ENCODE peak calls at places on chromosomes 12 and 14, in six cellular contexts. M is transverse colon, W is K562, O is suprapubic skin, T is HepG2, I is SK-N-SH. S is an unnamed sample.

GRCh38 chr12:66600805-66601392 is 78.0 kb downstream of the GRIP1 start:
- DNase-seq in T (no peak), W (no peak), I (no peak), O (no peak), M (no peak), S (no peak)

GRCh38 chr12:130504836-130505175 is 167.1 kb downstream of the PIWIL1 start:
- DNase-seq in T (no peak), I (no peak), W (no peak), O (no peak), M (no peak), S (no peak)

GRCh38 chr14:71626281-71626835 is 305.9 kb upstream of the RGS6 start:
- DNase-seq in I (peak), W (no peak), O (no peak), M (no peak), T (no peak), S (no peak)

GRCh38 chr12:9072481-9073038 is 43.2 kb downstream of the A2M start:
- DNase-seq in T (no peak), M (no peak), W (no peak), I (no peak), O (no peak), S (no peak)

GRCh38 chr14:32217301-32217700 is 14.2 kb upstream of the RNU6-8 start:
- DNase-seq in T (no peak), O (no peak), M (no peak), I (peak), W (no peak), S (no peak)

GRCh38 chr14:90514015-90514398 is 117.2 kb downstream of the CALM1 start:
- DNase-seq in O (no peak), T (no peak), I (no peak), W (no peak), M (peak), S (no peak)

GRCh38 chr12:132603240-132604107 is 6.9 kb downstream of the LRCOL1 start:
- DNase-seq in O (no peak), T (no peak), I (peak), W (no peak), M (no peak), S (no peak)

GRCh38 chr14:33369972-33370371 is 431.3 kb downstream of the NPAS3 start:
- DNase-seq in M (no peak), O (no peak), T (no peak), W (no peak), I (no peak), S (no peak)

GRCh38 chr12:117161460-117162166 is 28.7 kb downstream of the FBXO21 start:
- DNase-seq in I (no peak), M (no peak), O (no peak), T (no peak), W (no peak), S (no peak)

GRCh38 chr14:103535891-103536565 is 7.0 kb downstream of the TRMT61A start:
- DNase-seq in O (no peak), W (no peak), I (no peak), T (no peak), M (no peak), S (no peak)

GRCh38 chr14:90483551-90483950 is 86.7 kb downstream of the CALM1 start:
- DNase-seq in M (peak), O (no peak), T (no peak), I (no peak), W (peak), S (no peak)

GRCh38 chr14:99072956-99073355 is 199.0 kb downstream of the BCL11B start:
- DNase-seq in O (peak), I (no peak), M (no peak), T (no peak), W (no peak), S (no peak)

GRCh38 chr12:13094349-13094748 is 9.1 kb downstream of the GSG1 start:
- DNase-seq in M (no peak), W (no peak), I (no peak), O (no peak), T (no peak), S (no peak)

GRCh38 chr14:70317969-70318634 is 41.4 kb downstream of the COX16 start:
- DNase-seq in I (peak), W (no peak), M (peak), O (no peak), T (peak), S (no peak)

GRCh38 chr12:46371718-46372130 is 849 bp downstream of the SLC38A2 start:
- DNase-seq in T (no peak), O (peak), I (peak), W (peak), M (peak), S (peak)

GRCh38 chr12:30308010-30308717 is 387.5 kb downstream of the IPO8 start:
- DNase-seq in W (no peak), I (no peak), M (no peak), O (no peak), T (no peak), S (no peak)

GRCh38 chr12:87119713-87120112 is 863.5 kb upstream of the MGAT4C start:
- DNase-seq in W (no peak), M (no peak), O (no peak), T (no peak), I (peak), S (no peak)

GRCh38 chr14:55752580-55753365 is 172.8 kb downstream of the KTN1 start:
- DNase-seq in O (no peak), W (no peak), I (no peak), M (peak), T (no peak), S (peak)

GRCh38 chr14:50399251-50400032 is 2.8 kb upstream of the CDKL1 start:
- DNase-seq in T (no peak), I (no peak), O (no peak), M (peak), W (no peak), S (no peak)

GRCh38 chr12:75685826-75686225 is 174.4 kb upstream of the KRR1 start:
- DNase-seq in I (no peak), M (no peak), W (no peak), O (no peak), T (no peak), S (no peak)

GRCh38 chr14:96949594-96949993 is 152.4 kb downstream of the VRK1 start:
- DNase-seq in I (no peak), O (no peak), M (no peak), W (no peak), T (no peak), S (no peak)

GRCh38 chr12:59839514-59839913 is 243.7 kb downstream of the SLC16A7 start:
- DNase-seq in M (no peak), I (no peak), T (no peak), W (no peak), O (no peak), S (no peak)

GRCh38 chr12:90909069-90909676 is 45.8 kb downstream of the CCER1 start:
- DNase-seq in W (no peak), T (peak), I (peak), O (no peak), M (no peak), S (no peak)

GRCh38 chr12:75921687-75922289 is 109.8 kb downstream of the PHLDA1 start:
- DNase-seq in M (peak), O (no peak), W (no peak), T (no peak), I (no peak), S (no peak)

GRCh38 chr14:44609201-44609600 is 102.1 kb upstream of the FSCB start:
- DNase-seq in T (no peak), I (no peak), W (no peak), O (no peak), M (no peak), S (no peak)

GRCh38 chr12:62435337-62436163 is 31.1 kb upstream of the MON2 start:
- DNase-seq in I (peak), M (peak), T (peak), W (no peak), O (peak), S (peak)

GRCh38 chr12:129163461-129163860 is 310.2 kb downstream of the GLT1D1 start:
- DNase-seq in M (no peak), T (no peak), I (no peak), W (no peak), O (no peak), S (no peak)

GRCh38 chr12:129162805-129163204 is 309.5 kb downstream of the GLT1D1 start:
- DNase-seq in I (no peak), M (no peak), T (no peak), O (no peak), W (no peak), S (no peak)

GRCh38 chr12:129161511-129161910 is 308.2 kb downstream of the GLT1D1 start:
- DNase-seq in M (no peak), T (no peak), I (no peak), O (no peak), W (no peak), S (no peak)

GRCh38 chr12:129160282-129160681 is 307.0 kb downstream of the GLT1D1 start:
- DNase-seq in T (no peak), M (no peak), I (no peak), W (no peak), O (no peak), S (no peak)

GRCh38 chr12:129163861-129164260 is 310.6 kb downstream of the GLT1D1 start:
- DNase-seq in T (no peak), W (no peak), M (no peak), I (no peak), O (no peak), S (no peak)
- TF ChIP-seq POLR2AphosphoS5 in T (no peak), W (no peak), M (no peak), I (no peak), O (no peak), S (no peak)

GRCh38 chr14:72809063-72809462 is 84.8 kb downstream of the DPF3 start:
- DNase-seq in W (no peak), I (no peak), O (no peak), T (no peak), M (no peak), S (no peak)

GRCh38 chr14:72815459-72815858 is 78.4 kb downstream of the DPF3 start:
- DNase-seq in T (no peak), W (no peak), M (no peak), O (peak), I (no peak), S (no peak)

GRCh38 chr14:72810201-72810600 is 83.7 kb downstream of the DPF3 start:
- DNase-seq in I (no peak), M (no peak), O (no peak), W (no peak), T (no peak), S (no peak)

GRCh38 chr14:72808564-72808963 is 85.3 kb downstream of the DPF3 start:
- DNase-seq in M (no peak), T (no peak), O (no peak), W (no peak), I (no peak), S (no peak)

DNA sequence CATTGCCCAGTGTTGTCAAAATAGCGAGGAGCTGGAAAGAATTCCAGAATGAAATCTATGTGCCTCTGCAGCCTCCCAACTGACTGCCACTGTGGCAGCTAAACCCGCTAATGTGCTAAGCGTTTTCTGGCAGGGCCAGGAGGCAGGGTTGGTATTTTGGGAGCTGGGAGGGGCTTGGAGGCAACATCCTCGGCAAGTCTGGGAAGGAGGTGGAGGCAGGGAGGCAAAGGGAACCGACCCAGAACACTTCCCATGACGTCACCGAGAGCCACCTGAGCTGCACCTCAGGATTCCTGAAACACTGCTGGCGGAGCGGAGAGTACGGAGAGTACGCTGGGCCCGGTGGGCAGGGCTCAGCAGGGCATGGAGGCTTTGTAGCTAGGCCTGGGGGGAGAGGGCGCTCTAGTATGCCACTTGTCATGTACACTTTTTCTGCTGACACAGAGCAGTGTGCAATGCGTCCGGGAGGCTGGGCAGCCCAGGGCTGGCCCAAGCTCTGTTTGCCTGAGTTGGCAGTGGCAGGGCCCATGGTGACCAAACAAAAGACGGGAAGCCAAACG is 81.5 kb downstream of the DPF3 start:
- DNase-seq in M (peak), O (no peak), W (no peak), T (no peak), I (no peak), S (peak)
- TF ChIP-seq EP300 in M (no peak), O (no peak), W (no peak), T (no peak), I (no peak), S (no peak)

GRCh38 chr14:69138189-69138535 is 14.8 kb downstream of the DCAF5 start:
- DNase-seq in I (no peak), W (no peak), T (no peak), M (no peak), O (no peak), S (no peak)
- TF ChIP-seq POLR2AphosphoS5 in I (peak), W (no peak), T (no peak), M (peak), O (no peak), S (no peak)

DNA sequence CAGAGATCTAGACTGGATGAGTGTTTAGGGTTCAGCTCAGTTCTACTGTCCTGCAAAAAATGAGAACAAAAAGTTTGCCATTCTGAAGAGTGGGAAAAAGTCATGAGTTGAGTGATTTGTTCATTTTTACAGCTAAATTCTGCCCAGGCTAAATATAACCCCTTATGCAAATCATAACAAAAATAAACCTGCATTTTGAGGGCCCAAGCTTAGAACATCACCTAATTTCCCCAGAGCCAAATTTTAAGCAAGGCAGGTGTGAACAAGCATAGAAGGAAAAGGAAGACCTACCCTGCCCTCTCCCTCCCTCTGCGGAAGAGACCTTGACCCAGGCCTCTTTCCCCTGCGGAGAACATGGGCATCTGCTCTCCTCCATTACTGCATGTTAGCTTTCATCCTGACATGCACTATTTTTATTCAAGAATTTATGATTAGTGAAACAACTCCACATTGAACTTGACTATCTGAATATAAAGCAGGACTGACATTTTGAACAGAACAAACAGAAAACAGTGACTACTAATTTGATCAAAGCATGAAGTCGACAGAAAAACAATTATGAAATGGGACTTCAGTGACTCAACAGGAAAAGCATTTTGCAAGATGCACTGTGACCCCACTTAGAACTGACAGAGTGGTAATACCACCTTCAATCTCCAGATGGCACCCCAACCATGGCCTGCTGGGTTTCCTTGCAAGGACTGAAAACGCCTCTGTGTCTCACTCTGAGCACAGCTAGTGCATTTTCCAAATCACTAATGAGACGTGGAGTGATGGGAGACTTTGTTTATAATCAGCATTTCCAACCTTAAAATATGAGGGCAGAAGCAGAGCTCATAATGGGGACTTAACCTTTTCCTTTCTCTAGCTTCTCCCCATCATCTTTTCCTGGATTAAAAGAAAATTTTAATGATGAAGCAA is 30.9 kb upstream of the SELPLG start:
- DNase-seq in T (peak), O (peak), M (peak), I (peak), W (peak), S (peak)
- TF ChIP-seq EP300 in T (peak), O (no peak), M (no peak), I (no peak), W (peak), S (peak)

GRCh38 chr12:6097384-6097783 is 27.1 kb downstream of the VWF start:
- DNase-seq in M (no peak), O (peak), I (no peak), W (no peak), T (no peak), S (peak)
- TF ChIP-seq POLR2AphosphoS5 in M (no peak), O (no peak), I (no peak), W (no peak), T (no peak), S (no peak)

GRCh38 chr12:89225808-89226368 is 126.4 kb downstream of the DUSP6 start:
- DNase-seq in I (no peak), W (no peak), T (no peak), O (no peak), M (peak), S (peak)
- TF ChIP-seq EP300 in I (no peak), W (no peak), T (no peak), O (no peak), M (no peak), S (no peak)

GRCh38 chr14:100983710-100984109 is 80.2 kb upstream of the RTL1 start:
- DNase-seq in O (no peak), I (no peak), W (no peak), M (no peak), T (no peak), S (no peak)

GRCh38 chr14:100988956-100989355 is 85.4 kb upstream of the RTL1 start:
- DNase-seq in O (no peak), W (no peak), M (no peak), T (no peak), I (no peak), S (no peak)

GRCh38 chr14:100989924-100990323 is 86.4 kb upstream of the RTL1 start:
- DNase-seq in T (no peak), M (no peak), I (no peak), W (no peak), O (no peak), S (no peak)

GRCh38 chr14:100988011-100988410 is 84.5 kb upstream of the RTL1 start:
- DNase-seq in M (no peak), W (no peak), I (no peak), O (no peak), T (no peak), S (no peak)

GRCh38 chr14:100988411-100988900 is 84.9 kb upstream of the RTL1 start:
- DNase-seq in I (no peak), T (peak), M (no peak), O (no peak), W (no peak), S (no peak)
- TF ChIP-seq POLR2AphosphoS5 in I (no peak), T (no peak), M (no peak), O (no peak), W (no peak), S (no peak)

DNA sequence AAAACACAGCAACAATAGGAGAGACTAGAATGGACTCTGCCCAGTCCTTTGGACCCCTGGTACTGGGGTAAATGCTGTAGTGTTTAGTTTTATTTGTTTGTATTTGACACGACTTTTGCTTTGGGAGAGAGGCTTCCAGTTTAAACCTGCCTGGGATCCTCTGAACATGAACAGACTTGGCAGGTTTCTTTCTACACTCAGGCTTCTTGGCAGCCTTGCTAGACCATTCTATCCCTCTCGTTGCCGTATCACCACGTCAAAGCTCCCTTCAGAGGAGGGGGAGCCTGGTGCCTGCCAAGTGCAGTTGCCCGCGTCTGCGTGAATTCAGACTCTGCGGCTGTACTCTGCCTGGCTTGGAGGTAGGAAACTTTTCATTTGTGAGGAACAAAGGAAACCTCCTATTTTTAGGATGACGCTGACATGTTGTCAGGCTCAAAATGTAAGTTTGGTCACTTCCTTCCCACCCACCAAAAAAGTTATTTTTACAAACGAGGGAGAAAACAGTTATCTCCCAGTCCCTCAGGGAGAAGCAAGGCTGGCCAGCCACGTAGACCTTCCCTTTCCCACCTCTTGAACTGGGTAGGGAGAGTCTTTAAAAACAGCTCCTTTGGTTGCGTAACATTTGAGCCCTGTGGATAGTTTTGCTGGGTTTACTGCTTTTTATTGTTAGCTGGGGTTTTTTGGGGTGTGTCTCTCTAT is 26.0 kb downstream of the CD9 start:
- DNase-seq in O (peak), T (peak), I (no peak), W (no peak), M (peak), S (peak)
- TF ChIP-seq EP300 in O (peak), T (no peak), I (no peak), W (no peak), M (peak), S (no peak)

GRCh38 chr12:124928912-124929530 is 14.6 kb upstream of the UBC start:
- DNase-seq in O (peak), M (no peak), T (no peak), I (no peak), W (no peak), S (no peak)

GRCh38 chr12:124929649-124930419 is 15.4 kb upstream of the UBC start:
- DNase-seq in I (no peak), T (no peak), W (no peak), O (peak), M (no peak), S (peak)

GRCh38 chr12:124925117-124925516 is 10.7 kb upstream of the UBC start:
- DNase-seq in T (no peak), O (no peak), I (no peak), W (no peak), M (no peak), S (peak)

GRCh38 chr12:124928095-124928911 is 13.9 kb upstream of the UBC start:
- DNase-seq in O (peak), T (no peak), I (no peak), W (no peak), M (peak), S (peak)

DNA sequence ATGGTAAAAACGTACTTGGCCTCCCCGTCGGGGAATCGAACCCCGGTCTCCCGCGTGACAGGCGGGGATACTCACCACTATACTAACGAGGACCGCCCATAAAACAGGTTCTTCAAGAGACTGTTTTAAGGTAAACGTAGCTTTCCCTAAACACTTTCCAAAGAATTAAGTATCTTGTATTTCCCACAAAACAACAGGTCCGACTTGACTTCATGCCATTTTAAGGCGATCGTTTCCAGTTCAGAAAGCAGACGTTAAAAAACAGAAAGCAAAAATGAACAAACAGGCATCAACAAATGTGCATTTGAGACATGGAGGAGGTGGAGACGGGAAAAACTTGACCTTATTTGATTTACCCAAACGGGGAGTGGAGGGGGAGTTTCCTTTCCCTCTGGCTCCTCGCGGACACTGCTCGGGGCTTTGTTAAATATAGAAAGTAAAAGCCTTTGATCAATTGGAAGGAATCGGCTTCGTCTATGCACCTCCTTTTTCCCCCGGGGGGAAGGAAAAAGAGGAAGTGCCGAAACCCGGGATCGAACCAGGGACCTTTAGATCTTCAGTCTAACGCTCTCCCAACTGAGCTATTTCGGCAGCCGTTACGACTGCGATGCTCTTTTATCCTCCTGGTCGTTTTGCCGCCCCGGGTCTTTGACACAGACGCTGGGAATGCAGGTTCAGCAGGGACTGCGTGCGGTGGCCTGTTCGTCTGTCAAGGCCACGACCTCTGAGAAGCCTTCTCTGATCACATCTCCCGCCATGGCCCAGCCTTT is 13.1 kb upstream of the UBC start:
- DNase-seq in W (peak), O (peak), I (peak), M (peak), T (peak), S (peak)
- TF ChIP-seq POLR2AphosphoS5 in W (no peak), O (peak), I (no peak), M (peak), T (no peak), S (peak)